ENCODE peak calls at places on chromosomes 16 and 17, in six cellular contexts. One of them, this sample, is unnamed.
A peak's percentile ranks its signal among the peaks of the same experiment; 100 is the strongest.

GRCh38 chr16:2447920-2448583 is 11.9 kb upstream of the TEDC2 start:
- DNase-seq in neural progenitor cell: no peak
- DNase-seq in PC-3: no peak
- DNase-seq in MM.1S: no peak
- DNase-seq in GM23248: peak; percentile 52
- DNase-seq in HCT116: no peak
- DNase-seq in this sample: no peak

GRCh38 chr17:65198653-65199382 is 61.6 kb downstream of the RGS9 start:
- DNase-seq in PC-3: peak; percentile 84
- DNase-seq in GM23248: peak; percentile 70
- DNase-seq in neural progenitor cell: peak; percentile 69
- DNase-seq in MM.1S: peak; percentile 62
- DNase-seq in HCT116: peak; percentile 62
- DNase-seq in this sample: peak; percentile 90

GRCh38 chr17:31596382-31597323 is 205.2 kb downstream of the RAB11FIP4 start:
- DNase-seq in neural progenitor cell: peak; percentile 11
- DNase-seq in MM.1S: peak; percentile 35
- DNase-seq in HCT116: peak; percentile 77
- DNase-seq in PC-3: peak; percentile 87
- DNase-seq in GM23248: peak; percentile 100
- DNase-seq in this sample: no peak

GRCh38 chr17:38579934-38580333 is 25.8 kb downstream of the SRCIN1 start:
- DNase-seq in neural progenitor cell: peak; percentile 67
- DNase-seq in HCT116: no peak
- DNase-seq in MM.1S: peak; percentile 26
- DNase-seq in PC-3: peak; percentile 37
- DNase-seq in GM23248: peak; percentile 73
- DNase-seq in this sample: peak; percentile 94

GRCh38 chr16:89921131-89921698 is 1.9 kb upstream of the TUBB3 start:
- DNase-seq in HCT116: no peak
- DNase-seq in GM23248: peak; percentile 41
- DNase-seq in neural progenitor cell: peak; percentile 36
- DNase-seq in MM.1S: no peak
- DNase-seq in PC-3: no peak
- DNase-seq in this sample: no peak

GRCh38 chr16:82067042-82067809 is 32.2 kb downstream of the HSD17B2 start:
- DNase-seq in MM.1S: no peak
- DNase-seq in HCT116: no peak
- DNase-seq in neural progenitor cell: no peak
- DNase-seq in GM23248: peak; percentile 74
- DNase-seq in PC-3: no peak
- DNase-seq in this sample: no peak

GRCh38 chr16:66168777-66169176 is 197.7 kb upstream of the CDH5 start:
- DNase-seq in PC-3: no peak
- DNase-seq in HCT116: no peak
- DNase-seq in MM.1S: no peak
- DNase-seq in GM23248: peak; percentile 19
- DNase-seq in neural progenitor cell: no peak
- DNase-seq in this sample: no peak

GRCh38 chr17:44758414-44759095 is at the start of gene ADAM11:
- DNase-seq in GM23248: peak; percentile 41
- DNase-seq in PC-3: no peak
- DNase-seq in neural progenitor cell: peak; percentile 69
- DNase-seq in MM.1S: no peak
- DNase-seq in HCT116: no peak
- DNase-seq in this sample: peak; percentile 91

GRCh38 chr17:77436058-77436442 is 295.3 kb downstream of the SEC14L1 start:
- DNase-seq in neural progenitor cell: peak; percentile 77
- DNase-seq in MM.1S: no peak
- DNase-seq in HCT116: no peak
- DNase-seq in GM23248: peak; percentile 39
- DNase-seq in PC-3: no peak
- DNase-seq in this sample: peak; percentile 89

GRCh38 chr16:19167710-19168172 is 299 bp upstream of the SYT17 start:
- DNase-seq in neural progenitor cell: peak; percentile 92
- DNase-seq in MM.1S: peak; percentile 60
- DNase-seq in GM23248: peak; percentile 83
- DNase-seq in HCT116: peak; percentile 60
- DNase-seq in PC-3: peak; percentile 79
- DNase-seq in this sample: peak; percentile 93

GRCh38 chr17:41571561-41572434 is at the start of gene KRT9:
- DNase-seq in MM.1S: no peak
- DNase-seq in HCT116: no peak
- DNase-seq in GM23248: no peak
- DNase-seq in neural progenitor cell: no peak
- DNase-seq in PC-3: no peak
- DNase-seq in this sample: no peak

GRCh38 chr17:39016193-39017153 is 49.3 kb upstream of the FBXO47 start:
- DNase-seq in GM23248: peak; percentile 41
- DNase-seq in HCT116: no peak
- DNase-seq in PC-3: no peak
- DNase-seq in MM.1S: no peak
- DNase-seq in neural progenitor cell: no peak
- DNase-seq in this sample: no peak

GRCh38 chr17:17595755-17596154 is 4.2 kb upstream of the PEMT start:
- DNase-seq in neural progenitor cell: no peak
- DNase-seq in PC-3: no peak
- DNase-seq in MM.1S: no peak
- DNase-seq in HCT116: no peak
- DNase-seq in GM23248: no peak
- DNase-seq in this sample: no peak

GRCh38 chr17:17590883-17591407 is 563 bp downstream of the PEMT start:
- DNase-seq in GM23248: peak; percentile 16
- DNase-seq in MM.1S: no peak
- DNase-seq in neural progenitor cell: no peak
- DNase-seq in HCT116: no peak
- DNase-seq in PC-3: no peak
- DNase-seq in this sample: peak; percentile 60

GRCh38 chr17:17591408-17592265 is at the start of gene PEMT:
- DNase-seq in HCT116: peak; percentile 98
- DNase-seq in PC-3: peak; percentile 98
- DNase-seq in neural progenitor cell: peak; percentile 99
- DNase-seq in MM.1S: peak; percentile 98
- DNase-seq in GM23248: peak; percentile 99
- DNase-seq in this sample: peak; percentile 96

GRCh38 chr17:17590141-17590735 is 1.3 kb downstream of the PEMT start:
- DNase-seq in PC-3: no peak
- DNase-seq in MM.1S: no peak
- DNase-seq in neural progenitor cell: no peak
- DNase-seq in HCT116: no peak
- DNase-seq in GM23248: no peak
- DNase-seq in this sample: no peak

GRCh38 chr17:17593222-17593620 is 1.7 kb upstream of the PEMT start:
- DNase-seq in GM23248: no peak
- DNase-seq in neural progenitor cell: no peak
- DNase-seq in PC-3: no peak
- DNase-seq in HCT116: no peak
- DNase-seq in MM.1S: no peak
- DNase-seq in this sample: no peak
- H3K9ac ChIP-seq in GM23248: peak overlapping the region; percentile 93
- H3K9ac ChIP-seq in neural progenitor cell: no peak overlapping the region
- H3K9ac ChIP-seq in PC-3: no peak overlapping the region
- H3K9ac ChIP-seq in HCT116: peak overlapping the region; percentile 94
- H3K9ac ChIP-seq in MM.1S: no peak overlapping the region
- H3K9ac ChIP-seq in this sample: peak overlapping the region; percentile 92

GRCh38 chr16:4525634-4526277 is 12.8 kb downstream of the CDIP1 start:
- DNase-seq in MM.1S: no peak
- DNase-seq in GM23248: peak; percentile 40
- DNase-seq in neural progenitor cell: no peak
- DNase-seq in HCT116: no peak
- DNase-seq in PC-3: no peak
- DNase-seq in this sample: no peak

GRCh38 chr16:4531816-4532215 is 6.8 kb downstream of the CDIP1 start:
- DNase-seq in neural progenitor cell: no peak
- DNase-seq in MM.1S: no peak
- DNase-seq in PC-3: no peak
- DNase-seq in GM23248: no peak
- DNase-seq in HCT116: no peak
- DNase-seq in this sample: no peak

GRCh38 chr16:4532238-4532637 is 6.3 kb downstream of the CDIP1 start:
- DNase-seq in HCT116: no peak
- DNase-seq in MM.1S: no peak
- DNase-seq in PC-3: no peak
- DNase-seq in neural progenitor cell: no peak
- DNase-seq in GM23248: no peak
- DNase-seq in this sample: no peak

GRCh38 chr16:4533490-4533889 is 5.1 kb downstream of the CDIP1 start:
- DNase-seq in PC-3: no peak
- DNase-seq in MM.1S: no peak
- DNase-seq in HCT116: no peak
- DNase-seq in GM23248: no peak
- DNase-seq in neural progenitor cell: no peak
- DNase-seq in this sample: no peak

GRCh38 chr16:4529085-4530060 is 9.2 kb downstream of the CDIP1 start:
- DNase-seq in HCT116: no peak
- DNase-seq in neural progenitor cell: peak; percentile 52
- DNase-seq in MM.1S: peak; percentile 76
- DNase-seq in PC-3: no peak
- DNase-seq in GM23248: peak; percentile 42
- DNase-seq in this sample: no peak
- TF ChIP-seq EZH2phosphoT487 in HCT116: no peak
- TF ChIP-seq EZH2phosphoT487 in neural progenitor cell: no peak
- TF ChIP-seq EZH2phosphoT487 in MM.1S: no peak
- TF ChIP-seq EZH2phosphoT487 in PC-3: no peak
- TF ChIP-seq EZH2phosphoT487 in GM23248: no peak
- TF ChIP-seq EZH2phosphoT487 in this sample: no peak

GRCh38 chr17:13545941-13546340 is 55.8 kb downstream of the HS3ST3A1 start:
- DNase-seq in HCT116: no peak
- DNase-seq in MM.1S: no peak
- DNase-seq in GM23248: no peak
- DNase-seq in PC-3: no peak
- DNase-seq in neural progenitor cell: no peak
- DNase-seq in this sample: no peak

GRCh38 chr17:13544292-13544691 is 57.4 kb downstream of the HS3ST3A1 start:
- DNase-seq in neural progenitor cell: no peak
- DNase-seq in HCT116: no peak
- DNase-seq in PC-3: peak; percentile 87
- DNase-seq in GM23248: peak; percentile 98
- DNase-seq in MM.1S: no peak
- DNase-seq in this sample: no peak

GRCh38 chr17:13542612-13543011 is 59.1 kb downstream of the HS3ST3A1 start:
- DNase-seq in neural progenitor cell: no peak
- DNase-seq in PC-3: no peak
- DNase-seq in MM.1S: no peak
- DNase-seq in GM23248: no peak
- DNase-seq in HCT116: no peak
- DNase-seq in this sample: no peak

GRCh38 chr17:13541032-13541480 is 60.7 kb downstream of the HS3ST3A1 start:
- DNase-seq in neural progenitor cell: no peak
- DNase-seq in MM.1S: no peak
- DNase-seq in HCT116: peak; percentile 41
- DNase-seq in PC-3: peak; percentile 76
- DNase-seq in GM23248: peak; percentile 93
- DNase-seq in this sample: no peak

GRCh38 chr17:13544755-13545154 is 57.0 kb downstream of the HS3ST3A1 start:
- DNase-seq in neural progenitor cell: peak; percentile 22
- DNase-seq in PC-3: no peak
- DNase-seq in GM23248: peak; percentile 87
- DNase-seq in MM.1S: no peak
- DNase-seq in HCT116: no peak
- DNase-seq in this sample: no peak
- H3K9ac ChIP-seq in neural progenitor cell: no peak overlapping the region
- H3K9ac ChIP-seq in PC-3: no peak overlapping the region
- H3K9ac ChIP-seq in GM23248: peak overlapping the region; percentile 70
- H3K9ac ChIP-seq in MM.1S: no peak overlapping the region
- H3K9ac ChIP-seq in HCT116: no peak overlapping the region
- H3K9ac ChIP-seq in this sample: peak overlapping the region; percentile 53

GRCh38 chr17:8162997-8163977 is 539 bp upstream of the VAMP2 start:
- DNase-seq in neural progenitor cell: peak; percentile 70
- DNase-seq in MM.1S: no peak
- DNase-seq in HCT116: no peak
- DNase-seq in PC-3: no peak
- DNase-seq in GM23248: no peak
- DNase-seq in this sample: peak; percentile 93
- TF ChIP-seq EZH2phosphoT487 in neural progenitor cell: no peak
- TF ChIP-seq EZH2phosphoT487 in MM.1S: no peak
- TF ChIP-seq EZH2phosphoT487 in HCT116: no peak
- TF ChIP-seq EZH2phosphoT487 in PC-3: no peak
- TF ChIP-seq EZH2phosphoT487 in GM23248: no peak
- TF ChIP-seq EZH2phosphoT487 in this sample: no peak

GRCh38 chr16:72480926-72481325 is 309.0 kb upstream of the PMFBP1 start:
- DNase-seq in neural progenitor cell: no peak
- DNase-seq in MM.1S: no peak
- DNase-seq in GM23248: peak; percentile 55
- DNase-seq in HCT116: no peak
- DNase-seq in PC-3: no peak
- DNase-seq in this sample: no peak
- H3K9ac ChIP-seq in neural progenitor cell: no peak overlapping the region
- H3K9ac ChIP-seq in MM.1S: no peak overlapping the region
- H3K9ac ChIP-seq in GM23248: no peak overlapping the region
- H3K9ac ChIP-seq in HCT116: no peak overlapping the region
- H3K9ac ChIP-seq in PC-3: no peak overlapping the region
- H3K9ac ChIP-seq in this sample: no peak overlapping the region

GRCh38 chr16:57446530-57447141 is 549 bp downstream of the CIAPIN1 start:
- DNase-seq in PC-3: peak; percentile 16
- DNase-seq in GM23248: peak; percentile 67
- DNase-seq in HCT116: no peak
- DNase-seq in MM.1S: peak; percentile 28
- DNase-seq in neural progenitor cell: no peak
- DNase-seq in this sample: peak; percentile 37

GRCh38 chr16:57447142-57447962 is at the start of the genes CIAPIN1 and COQ9:
- DNase-seq in neural progenitor cell: peak; percentile 97
- DNase-seq in GM23248: peak; percentile 98
- DNase-seq in MM.1S: peak; percentile 95
- DNase-seq in HCT116: peak; percentile 79
- DNase-seq in PC-3: peak; percentile 91
- DNase-seq in this sample: peak; percentile 96

GRCh38 chr16:57445510-57445909 is 1.7 kb downstream of the CIAPIN1 start:
- DNase-seq in GM23248: no peak
- DNase-seq in HCT116: no peak
- DNase-seq in PC-3: no peak
- DNase-seq in MM.1S: no peak
- DNase-seq in neural progenitor cell: no peak
- DNase-seq in this sample: no peak

GRCh38 chr16:57444711-57445110 is 2.5 kb downstream of the CIAPIN1 start:
- DNase-seq in HCT116: no peak
- DNase-seq in MM.1S: no peak
- DNase-seq in PC-3: no peak
- DNase-seq in neural progenitor cell: no peak
- DNase-seq in GM23248: peak; percentile 89
- DNase-seq in this sample: no peak
- TF ChIP-seq EZH2phosphoT487 in HCT116: no peak
- TF ChIP-seq EZH2phosphoT487 in MM.1S: no peak
- TF ChIP-seq EZH2phosphoT487 in PC-3: no peak
- TF ChIP-seq EZH2phosphoT487 in neural progenitor cell: no peak
- TF ChIP-seq EZH2phosphoT487 in GM23248: no peak
- TF ChIP-seq EZH2phosphoT487 in this sample: no peak

DNA sequence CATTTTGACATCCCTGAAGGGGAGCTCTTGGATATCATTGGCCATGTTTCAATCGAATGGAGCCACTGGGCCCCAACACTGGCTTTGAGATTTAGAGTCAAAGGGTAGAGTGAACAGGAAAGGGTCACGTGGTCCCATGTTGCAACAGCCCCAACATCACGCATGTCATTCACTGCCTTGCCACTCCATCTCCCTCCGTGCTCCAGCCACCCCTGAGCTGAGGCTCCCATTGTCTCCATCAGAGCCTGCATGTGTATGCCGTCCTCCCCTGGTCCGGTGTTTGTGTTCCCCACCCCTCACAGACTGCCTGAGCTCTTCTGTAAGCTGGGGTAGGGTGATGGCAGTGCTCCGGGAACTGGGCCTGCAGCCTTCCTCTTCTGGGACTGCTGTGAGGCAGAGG is 12.1 kb downstream of the NFE2L1 start:
- DNase-seq in neural progenitor cell: no peak
- DNase-seq in MM.1S: no peak
- DNase-seq in GM23248: no peak
- DNase-seq in HCT116: no peak
- DNase-seq in PC-3: no peak
- DNase-seq in this sample: no peak
- H3K9ac ChIP-seq in neural progenitor cell: no peak overlapping the region
- H3K9ac ChIP-seq in MM.1S: no peak overlapping the region
- H3K9ac ChIP-seq in GM23248: peak overlapping the region; percentile 3
- H3K9ac ChIP-seq in HCT116: no peak overlapping the region
- H3K9ac ChIP-seq in PC-3: no peak overlapping the region
- H3K9ac ChIP-seq in this sample: no peak overlapping the region